ENCODE peak calls at places on chromosomes 11 and 22, in eight cellular contexts. One of them, this sample, is unnamed.

GRCh38 chr11:68445531-68446035 is 15.0 kb upstream of the PPP6R3 start:
- DNase-seq in H7: no peak
- DNase-seq in HL-60: no peak
- DNase-seq in endodermal cell: no peak
- DNase-seq in naive thymus-derived CD8-positive, alpha-beta T cell: no peak
- DNase-seq in body of pancreas: no peak
- DNase-seq in stimulated activated CD8-positive, alpha-beta memory T cell treated with anti-CD3 and anti-CD28 coated beads, Interleukin-2, amount 100 ng/mL, for 48 hours: no peak
- DNase-seq in RPMI7951: no peak
- DNase-seq in this sample: no peak

GRCh38 chr22:36816635-36817428 is at the start of gene PVALB:
- DNase-seq in stimulated activated CD8-positive, alpha-beta memory T cell treated with anti-CD3 and anti-CD28 coated beads, Interleukin-2, amount 100 ng/mL, for 48 hours: no peak
- DNase-seq in HL-60: no peak
- DNase-seq in RPMI7951: peak
- DNase-seq in H7: peak
- DNase-seq in naive thymus-derived CD8-positive, alpha-beta T cell: no peak
- DNase-seq in endodermal cell: peak
- DNase-seq in body of pancreas: peak
- DNase-seq in this sample: no peak

GRCh38 chr22:33520904-33521780 is 399.1 kb downstream of the LARGE1 start:
- DNase-seq in RPMI7951: no peak
- DNase-seq in stimulated activated CD8-positive, alpha-beta memory T cell treated with anti-CD3 and anti-CD28 coated beads, Interleukin-2, amount 100 ng/mL, for 48 hours: no peak
- DNase-seq in endodermal cell: no peak
- DNase-seq in HL-60: no peak
- DNase-seq in naive thymus-derived CD8-positive, alpha-beta T cell: no peak
- DNase-seq in body of pancreas: no peak
- DNase-seq in H7: no peak
- DNase-seq in this sample: no peak

GRCh38 chr11:33864479-33864878 is 27.4 kb downstream of the LMO2 start:
- DNase-seq in naive thymus-derived CD8-positive, alpha-beta T cell: no peak
- DNase-seq in RPMI7951: no peak
- DNase-seq in HL-60: no peak
- DNase-seq in endodermal cell: no peak
- DNase-seq in stimulated activated CD8-positive, alpha-beta memory T cell treated with anti-CD3 and anti-CD28 coated beads, Interleukin-2, amount 100 ng/mL, for 48 hours: no peak
- DNase-seq in H7: no peak
- DNase-seq in body of pancreas: no peak
- DNase-seq in this sample: no peak

GRCh38 chr22:33519140-33519973 is 400.9 kb downstream of the LARGE1 start:
- DNase-seq in naive thymus-derived CD8-positive, alpha-beta T cell: no peak
- DNase-seq in body of pancreas: peak
- DNase-seq in RPMI7951: no peak
- DNase-seq in H7: peak
- DNase-seq in stimulated activated CD8-positive, alpha-beta memory T cell treated with anti-CD3 and anti-CD28 coated beads, Interleukin-2, amount 100 ng/mL, for 48 hours: no peak
- DNase-seq in HL-60: no peak
- DNase-seq in endodermal cell: peak
- DNase-seq in this sample: peak

GRCh38 chr22:32837142-32837541 is 35.6 kb downstream of the TIMP3 start:
- DNase-seq in HL-60: no peak
- DNase-seq in naive thymus-derived CD8-positive, alpha-beta T cell: no peak
- DNase-seq in body of pancreas: no peak
- DNase-seq in RPMI7951: no peak
- DNase-seq in H7: no peak
- DNase-seq in stimulated activated CD8-positive, alpha-beta memory T cell treated with anti-CD3 and anti-CD28 coated beads, Interleukin-2, amount 100 ng/mL, for 48 hours: no peak
- DNase-seq in endodermal cell: no peak
- DNase-seq in this sample: no peak

GRCh38 chr11:85721191-85721590 is 35.2 kb upstream of the CCDC89 start:
- DNase-seq in naive thymus-derived CD8-positive, alpha-beta T cell: no peak
- DNase-seq in H7: no peak
- DNase-seq in body of pancreas: no peak
- DNase-seq in endodermal cell: no peak
- DNase-seq in stimulated activated CD8-positive, alpha-beta memory T cell treated with anti-CD3 and anti-CD28 coated beads, Interleukin-2, amount 100 ng/mL, for 48 hours: no peak
- DNase-seq in RPMI7951: no peak
- DNase-seq in HL-60: no peak
- DNase-seq in this sample: no peak

GRCh38 chr11:121557348-121557747 is 104.6 kb upstream of the SORL1-AS1 start:
- DNase-seq in HL-60: no peak
- DNase-seq in endodermal cell: no peak
- DNase-seq in RPMI7951: peak
- DNase-seq in naive thymus-derived CD8-positive, alpha-beta T cell: no peak
- DNase-seq in body of pancreas: no peak
- DNase-seq in H7: no peak
- DNase-seq in stimulated activated CD8-positive, alpha-beta memory T cell treated with anti-CD3 and anti-CD28 coated beads, Interleukin-2, amount 100 ng/mL, for 48 hours: no peak
- DNase-seq in this sample: peak

GRCh38 chr22:37189011-37189466 is 992 bp upstream of the C1QTNF6 start:
- DNase-seq in endodermal cell: peak
- DNase-seq in H7: no peak
- DNase-seq in naive thymus-derived CD8-positive, alpha-beta T cell: no peak
- DNase-seq in stimulated activated CD8-positive, alpha-beta memory T cell treated with anti-CD3 and anti-CD28 coated beads, Interleukin-2, amount 100 ng/mL, for 48 hours: no peak
- DNase-seq in body of pancreas: no peak
- DNase-seq in HL-60: no peak
- DNase-seq in RPMI7951: no peak
- DNase-seq in this sample: no peak

GRCh38 chr11:86620796-86621575 is 51.4 kb downstream of the ME3 start:
- DNase-seq in stimulated activated CD8-positive, alpha-beta memory T cell treated with anti-CD3 and anti-CD28 coated beads, Interleukin-2, amount 100 ng/mL, for 48 hours: no peak
- DNase-seq in endodermal cell: no peak
- DNase-seq in RPMI7951: peak
- DNase-seq in body of pancreas: peak
- DNase-seq in H7: no peak
- DNase-seq in HL-60: no peak
- DNase-seq in naive thymus-derived CD8-positive, alpha-beta T cell: no peak
- DNase-seq in this sample: no peak

GRCh38 chr22:40499187-40499753 is 128.9 kb downstream of the SGSM3 start:
- DNase-seq in HL-60: no peak
- DNase-seq in body of pancreas: peak
- DNase-seq in H7: no peak
- DNase-seq in RPMI7951: peak
- DNase-seq in endodermal cell: no peak
- DNase-seq in stimulated activated CD8-positive, alpha-beta memory T cell treated with anti-CD3 and anti-CD28 coated beads, Interleukin-2, amount 100 ng/mL, for 48 hours: no peak
- DNase-seq in naive thymus-derived CD8-positive, alpha-beta T cell: no peak
- DNase-seq in this sample: no peak

GRCh38 chr22:48887394-48888332 is 940.0 kb downstream of the BRD1 start:
- DNase-seq in HL-60: no peak
- DNase-seq in RPMI7951: no peak
- DNase-seq in body of pancreas: no peak
- DNase-seq in stimulated activated CD8-positive, alpha-beta memory T cell treated with anti-CD3 and anti-CD28 coated beads, Interleukin-2, amount 100 ng/mL, for 48 hours: no peak
- DNase-seq in naive thymus-derived CD8-positive, alpha-beta T cell: no peak
- DNase-seq in H7: no peak
- DNase-seq in endodermal cell: peak
- DNase-seq in this sample: no peak

GRCh38 chr22:40635008-40635939 is 1.2 kb downstream of the MRTFA start:
- DNase-seq in HL-60: no peak
- DNase-seq in endodermal cell: peak
- DNase-seq in naive thymus-derived CD8-positive, alpha-beta T cell: no peak
- DNase-seq in stimulated activated CD8-positive, alpha-beta memory T cell treated with anti-CD3 and anti-CD28 coated beads, Interleukin-2, amount 100 ng/mL, for 48 hours: no peak
- DNase-seq in RPMI7951: no peak
- DNase-seq in H7: no peak
- DNase-seq in body of pancreas: no peak
- DNase-seq in this sample: no peak

GRCh38 chr11:118497831-118498230 is 29.4 kb upstream of the TTC36 start:
- DNase-seq in endodermal cell: no peak
- DNase-seq in RPMI7951: peak
- DNase-seq in naive thymus-derived CD8-positive, alpha-beta T cell: no peak
- DNase-seq in body of pancreas: no peak
- DNase-seq in HL-60: no peak
- DNase-seq in stimulated activated CD8-positive, alpha-beta memory T cell treated with anti-CD3 and anti-CD28 coated beads, Interleukin-2, amount 100 ng/mL, for 48 hours: no peak
- DNase-seq in H7: no peak
- DNase-seq in this sample: no peak

GRCh38 chr11:117919326-117920275 is 9.6 kb downstream of the TMPRSS13 start:
- DNase-seq in body of pancreas: no peak
- DNase-seq in H7: no peak
- DNase-seq in RPMI7951: no peak
- DNase-seq in stimulated activated CD8-positive, alpha-beta memory T cell treated with anti-CD3 and anti-CD28 coated beads, Interleukin-2, amount 100 ng/mL, for 48 hours: no peak
- DNase-seq in HL-60: no peak
- DNase-seq in naive thymus-derived CD8-positive, alpha-beta T cell: no peak
- DNase-seq in endodermal cell: peak
- DNase-seq in this sample: no peak

GRCh38 chr11:35106595-35106994 is 32.4 kb upstream of the CD44 start:
- DNase-seq in stimulated activated CD8-positive, alpha-beta memory T cell treated with anti-CD3 and anti-CD28 coated beads, Interleukin-2, amount 100 ng/mL, for 48 hours: no peak
- DNase-seq in RPMI7951: no peak
- DNase-seq in body of pancreas: no peak
- DNase-seq in endodermal cell: no peak
- DNase-seq in naive thymus-derived CD8-positive, alpha-beta T cell: no peak
- DNase-seq in HL-60: no peak
- DNase-seq in H7: no peak
- DNase-seq in this sample: no peak